ENCODE peak calls at places on chromosomes 13 and 19, in six cellular contexts. X is ELR; O is KBM-7; W is CD8-positive, alpha-beta T cell; Z is T-cell; K is neuronal stem cell. I is an unnamed sample.

GRCh38 chr19:13748169-13748884 is 16.0 kb upstream of the MRI1 start:
- DNase-seq in O (no peak), X (peak; percentile 68), Z (no peak), K (no peak), W (no peak), I (peak; percentile 31)

GRCh38 chr19:18650468-18651001 is 13.7 kb downstream of the KLHL26 start:
- DNase-seq in W (no peak), X (peak; percentile 83), O (no peak), Z (no peak), K (no peak), I (no peak)

GRCh38 chr19:42272535-42272897 is 3.5 kb downstream of the CIC start:
- DNase-seq in W (no peak), X (no peak), O (no peak), K (no peak), Z (no peak), I (no peak)

GRCh38 chr13:90968510-90968909 is 379.0 kb upstream of the MIR17HG start:
- DNase-seq in W (no peak), X (peak; percentile 61), Z (no peak), K (peak; percentile 5), O (peak; percentile 32), I (peak; percentile 33)

GRCh38 chr13:102018716-102019115 is 383.1 kb downstream of the FGF14 start:
- DNase-seq in K (no peak), W (no peak), Z (no peak), X (no peak), O (no peak), I (no peak)

GRCh38 chr19:29622191-29623070 is 16.3 kb downstream of the POP4 start:
- DNase-seq in O (peak; percentile 58), K (no peak), X (no peak), Z (peak; percentile 18), W (peak; percentile 26), I (peak; percentile 20)

GRCh38 chr13:80083516-80084085 is 257.3 kb downstream of the SPRY2 start:
- DNase-seq in Z (no peak), W (no peak), K (no peak), O (no peak), X (peak; percentile 16), I (no peak)

GRCh38 chr19:46351241-46352041 is 4.6 kb downstream of the PPP5C start:
- DNase-seq in Z (no peak), O (peak; percentile 69), K (no peak), X (peak; percentile 61), W (peak; percentile 25), I (peak; percentile 46)

GRCh38 chr13:30409911-30410704 is 12.2 kb upstream of the UBE2L5 start:
- DNase-seq in O (no peak), X (peak; percentile 82), K (no peak), Z (no peak), W (no peak), I (no peak)

GRCh38 chr19:2609389-2610116 is 92.9 kb downstream of the GNG7 start:
- DNase-seq in W (no peak), K (no peak), X (no peak), O (no peak), Z (no peak), I (no peak)

GRCh38 chr13:76711515-76712182 is 174.6 kb downstream of the KCTD12 start:
- DNase-seq in X (peak; percentile 86), K (no peak), W (no peak), Z (no peak), O (peak; percentile 29), I (peak; percentile 74)

GRCh38 chr19:5395996-5396939 is 55.7 kb upstream of the PTPRS start:
- DNase-seq in Z (no peak), K (no peak), X (no peak), O (no peak), W (no peak), I (no peak)

GRCh38 chr13:51303882-51304281 is 35.6 kb upstream of the SERPINE3 start:
- DNase-seq in W (no peak), X (no peak), K (no peak), Z (no peak), O (no peak), I (no peak)

GRCh38 chr13:41668130-41668757 is 210.9 kb downstream of the RGCC start:
- DNase-seq in W (peak; percentile 19), O (peak; percentile 92), X (peak; percentile 89), K (peak; percentile 69), Z (peak; percentile 5), I (peak; percentile 94)

GRCh38 chr19:50557009-50557613 is 11.1 kb downstream of the LRRC4B start:
- DNase-seq in X (no peak), O (no peak), Z (no peak), W (no peak), K (no peak), I (no peak)

GRCh38 chr19:29771708-29772415 is 39.9 kb upstream of the CCNE1 start:
- DNase-seq in O (peak; percentile 64), K (peak; percentile 38), X (peak; percentile 66), Z (no peak), W (peak; percentile 31), I (peak; percentile 71)

GRCh38 chr13:93248627-93249047 is 22.0 kb downstream of the GPC6 start:
- DNase-seq in O (peak; percentile 84), W (no peak), Z (no peak), K (peak; percentile 40), X (peak; percentile 47), I (no peak)

GRCh38 chr13:67225252-67226159 is 4.6 kb downstream of the PCDH9 start:
- DNase-seq in X (no peak), W (no peak), O (no peak), K (no peak), Z (no peak), I (no peak)

GRCh38 chr13:30616927-30617314 is 799 bp upstream of the USPL1 start:
- DNase-seq in O (peak; percentile 86), Z (peak; percentile 14), W (no peak), K (no peak), X (peak; percentile 88), I (peak; percentile 75)

GRCh38 chr19:49677232-49677881 is at the start of gene PRMT1:
- DNase-seq in W (peak; percentile 47), Z (peak; percentile 59), O (no peak), X (peak; percentile 64), K (no peak), I (no peak)

GRCh38 chr19:35935911-35936737 is at the start of gene LRFN3:
- DNase-seq in W (peak; percentile 53), K (peak; percentile 68), O (peak; percentile 52), Z (no peak), X (peak; percentile 75), I (peak; percentile 41)

GRCh38 chr13:39961036-39961435 is 305.6 kb downstream of the COG6 start:
- DNase-seq in X (no peak), K (no peak), O (no peak), W (no peak), Z (no peak), I (no peak)

GRCh38 chr19:55453861-55454260 is 7.6 kb downstream of the ISOC2 start:
- DNase-seq in W (no peak), K (no peak), X (no peak), O (no peak), Z (no peak), I (no peak)

GRCh38 chr19:3479177-3479818 is 1.0 kb downstream of the SMIM24 start:
- DNase-seq in W (peak; percentile 41), K (no peak), Z (peak; percentile 43), O (peak; percentile 89), X (peak; percentile 63), I (peak; percentile 91)

GRCh38 chr19:15466851-15467733 is 2.7 kb upstream of the RASAL3 start:
- DNase-seq in Z (no peak), X (peak; percentile 71), K (no peak), O (peak; percentile 87), W (peak; percentile 57), I (peak; percentile 71)

GRCh38 chr19:53910170-53910518 is 1.1 kb downstream of the CACNG7 start:
- DNase-seq in Z (no peak), W (no peak), K (peak; percentile 53), X (no peak), O (no peak), I (no peak)

GRCh38 chr19:16527334-16527935 is 14.8 kb downstream of the CHERP start:
- DNase-seq in Z (no peak), W (no peak), X (no peak), O (no peak), K (no peak), I (no peak)

GRCh38 chr13:43686557-43686956 is 100.2 kb downstream of the ENOX1 start:
- DNase-seq in O (no peak), W (no peak), X (peak; percentile 78), Z (no peak), K (no peak), I (no peak)

GRCh38 chr13:30009411-30009810 is 159.0 kb upstream of the UBL3 start:
- DNase-seq in K (no peak), W (no peak), Z (no peak), X (no peak), O (no peak), I (no peak)